ENCODE peak calls at places on chromosome 22, in four cellular contexts. U is mucosa of descending colon, P is GM12865, C is foreskin fibroblast. Q is an unnamed sample.

GRCh38 chr22:29914165-29914564 is 31.2 kb downstream of the MTMR3 start:
- DNase-seq in P (no peak), C (peak; percentile 66), U (no peak), Q (no peak)

GRCh38 chr22:40426671-40427070 is 56.3 kb downstream of the SGSM3 start:
- DNase-seq in P (no peak), U (no peak), C (no peak), Q (no peak)

GRCh38 chr22:29093501-29093921 is 20.7 kb downstream of the KREMEN1 start:
- DNase-seq in U (no peak), C (peak; percentile 84), P (no peak), Q (no peak)

GRCh38 chr22:44523981-44524759 is 26.1 kb upstream of the RTL6 start:
- DNase-seq in U (no peak), P (no peak), C (peak; percentile 83), Q (no peak)

GRCh38 chr22:23053912-23054530 is 16.3 kb upstream of the GNAZ start:
- DNase-seq in P (no peak), C (no peak), U (peak; percentile 18), Q (no peak)

GRCh38 chr22:24361976-24362646 is 65.3 kb upstream of the ADORA2A start:
- DNase-seq in P (no peak), U (no peak), C (no peak), Q (no peak)

GRCh38 chr22:44640618-44641155 is 61.3 kb upstream of the PRR5 start:
- DNase-seq in U (no peak), P (no peak), C (no peak), Q (no peak)

GRCh38 chr22:29267858-29268510 is at the start of the genes EWSR1 and RHBDD3:
- DNase-seq in C (peak; percentile 98), U (peak; percentile 97), P (peak; percentile 98), Q (peak; percentile 90)

GRCh38 chr22:23767673-23768548 is at the start of gene CHCHD10:
- DNase-seq in U (peak; percentile 93), C (peak; percentile 67), P (peak; percentile 84), Q (no peak)

GRCh38 chr22:43228330-43228729 is 41.4 kb upstream of the TTLL12 start:
- DNase-seq in C (no peak), U (no peak), P (peak; percentile 31), Q (no peak)

GRCh38 chr22:39985383-39986045 is 9.2 kb upstream of the FAM83F start:
- DNase-seq in C (no peak), U (no peak), P (peak; percentile 57), Q (no peak)

GRCh38 chr22:33110562-33111163 is 52.5 kb upstream of the SYN3 start:
- DNase-seq in P (no peak), C (no peak), U (no peak), Q (no peak)

GRCh38 chr22:27137809-27138400 is 480.5 kb downstream of the MIAT start:
- DNase-seq in P (no peak), U (no peak), C (no peak), Q (no peak)

GRCh38 chr22:24230911-24231656 is 13.8 kb downstream of the GGT5 start:
- DNase-seq in C (no peak), P (peak; percentile 52), U (no peak), Q (no peak)

GRCh38 chr22:32847067-32847491 is 45.6 kb downstream of the TIMP3 start:
- DNase-seq in P (no peak), U (no peak), C (no peak), Q (no peak)

GRCh38 chr22:23075525-23076216 is 5.4 kb downstream of the GNAZ start:
- DNase-seq in P (no peak), C (no peak), U (peak; percentile 25), Q (no peak)

GRCh38 chr22:21000215-21000986 is 1.5 kb downstream of the THAP7 start:
- DNase-seq in P (no peak), U (no peak), C (peak; percentile 13), Q (no peak)

GRCh38 chr22:29664731-29665130 is 55.1 kb upstream of the CABP7 start:
- DNase-seq in P (no peak), U (no peak), C (no peak), Q (no peak)

GRCh38 chr22:24516301-24516737 is 21.2 kb downstream of the UPB1 start:
- DNase-seq in U (no peak), P (peak; percentile 64), C (peak; percentile 71), Q (no peak)

GRCh38 chr22:48897638-48897954 is 930.1 kb downstream of the BRD1 start:
- DNase-seq in P (no peak), U (no peak), C (no peak), Q (no peak)

GRCh38 chr22:35949243-35949642 is 79.4 kb downstream of the RBFOX2 start:
- DNase-seq in U (no peak), C (no peak), P (no peak), Q (no peak)

GRCh38 chr22:31123292-31123602 is 481 bp downstream of the INPP5J start:
- DNase-seq in U (peak; percentile 27), P (no peak), C (no peak), Q (no peak)
- H3K4me3 ChIP-seq in U (peak overlapping the region; percentile 25), P (no peak overlapping the region), C (no peak overlapping the region), Q (no peak overlapping the region)

GRCh38 chr22:41543854-41544670 is at the start of gene POLR3H:
- DNase-seq in C (peak; percentile 98), U (peak; percentile 99), P (peak; percentile 98), Q (peak; percentile 94)
- H3K4me3 ChIP-seq in C (peak within 1 kb of the TSS; percentile 71), U (peak within 1 kb of the TSS; percentile 60), P (peak within 1 kb of the TSS; percentile 62), Q (peak within 1 kb of the TSS; percentile 93)

GRCh38 chr22:46044718-46045458 is 67.9 kb upstream of the WNT7B start:
- DNase-seq in C (no peak), U (no peak), P (no peak), Q (no peak)

GRCh38 chr22:46042786-46043185 is 65.8 kb upstream of the WNT7B start:
- DNase-seq in U (no peak), C (no peak), P (no peak), Q (no peak)

GRCh38 chr22:46043816-46044717 is 67.1 kb upstream of the WNT7B start:
- DNase-seq in P (no peak), C (no peak), U (no peak), Q (no peak)

GRCh38 chr22:46041642-46042041 is 64.7 kb upstream of the WNT7B start:
- DNase-seq in P (no peak), C (no peak), U (no peak), Q (no peak)

GRCh38 chr22:46043339-46043738 is 66.4 kb upstream of the WNT7B start:
- DNase-seq in C (no peak), U (no peak), P (no peak), Q (no peak)
- H3K4me3 ChIP-seq in C (peak overlapping the region; percentile 70), U (no peak overlapping the region), P (no peak overlapping the region), Q (no peak overlapping the region)

GRCh38 chr22:37218771-37219411 is 6.6 kb upstream of the SSTR3 start:
- DNase-seq in P (peak; percentile 95), C (no peak), U (no peak), Q (peak; percentile 97)
- H3K4me3 ChIP-seq in P (peak overlapping the region; percentile 90), C (no peak overlapping the region), U (no peak overlapping the region), Q (peak overlapping the region; percentile 51)

DNA sequence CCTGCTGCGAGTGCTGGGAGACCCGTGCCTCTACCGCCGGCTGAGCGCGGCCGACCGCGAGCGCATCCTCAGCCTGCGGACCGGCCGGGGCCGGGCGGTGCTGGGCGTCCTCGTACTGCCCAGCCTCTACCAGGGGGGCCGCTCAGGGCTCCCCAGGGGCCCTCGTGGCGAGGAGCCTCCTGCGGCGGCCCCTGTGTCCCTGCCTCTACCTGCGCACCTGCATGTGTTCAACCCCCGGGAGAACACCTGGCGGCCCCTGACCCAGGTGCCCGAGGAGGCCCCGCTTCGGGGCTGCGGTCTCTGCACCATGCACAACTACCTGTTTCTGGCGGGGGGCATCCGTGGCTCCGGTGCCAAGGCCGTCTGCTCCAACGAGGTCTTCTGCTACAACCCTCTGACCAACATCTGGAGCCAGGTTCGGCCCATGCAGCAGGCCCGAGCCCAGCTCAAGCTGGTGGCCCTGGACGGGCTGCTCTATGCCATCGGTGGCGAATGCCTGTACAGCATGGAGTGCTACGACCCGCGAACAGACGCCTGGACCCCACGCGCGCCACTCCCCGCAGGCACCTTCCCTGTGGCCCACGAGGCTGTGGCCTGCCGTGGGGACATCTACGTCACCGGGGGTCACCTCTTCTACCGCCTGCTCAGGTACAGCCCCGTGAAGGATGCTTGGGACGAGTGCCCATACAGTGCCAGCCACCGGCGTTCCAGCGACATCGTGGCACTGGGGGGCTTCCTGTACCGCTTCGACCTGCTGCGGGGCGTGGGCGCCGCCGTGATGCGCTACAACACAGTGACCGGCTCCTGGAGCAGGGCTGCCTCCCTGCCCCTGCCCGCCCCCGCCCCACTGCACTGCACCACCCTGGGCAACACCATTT is 3.5 kb downstream of the KLHDC7B start:
- DNase-seq in C (no peak), U (peak; percentile 63), P (no peak), Q (no peak)
- H3K4me3 ChIP-seq in C (no peak overlapping the region), U (no peak overlapping the region), P (no peak overlapping the region), Q (peak overlapping the region; percentile 30)

Q was measured in GM12864.